ENCODE peak calls at places on chromosomes 5 and 9, in four cellular contexts. I is fibroblast of the aortic adventitia, J is fibroblast of mammary gland, L is RWPE2. R is an unnamed sample.
A peak's percentile ranks its signal among the peaks of the same experiment; 100 is the strongest.

GRCh38 chr9:2180704-2181103 is 165.6 kb downstream of the SMARCA2 start:
- DNase-seq in I (no peak), J (no peak), L (no peak), R (no peak)

GRCh38 chr9:79565245-79565644 is 6.5 kb upstream of the TLE4 start:
- DNase-seq in I (no peak), J (no peak), L (no peak), R (no peak)

GRCh38 chr9:125203259-125203658 is 2.9 kb downstream of the RABEPK start:
- DNase-seq in I (no peak), J (peak; percentile 32), L (no peak), R (no peak)

GRCh38 chr5:140413230-140413629 is 11.6 kb downstream of the ANKHD1 start:
- DNase-seq in I (no peak), J (no peak), L (no peak), R (no peak)

GRCh38 chr9:130579738-130580463 is 524 bp downstream of the FUBP3 start:
- DNase-seq in I (no peak), J (no peak), L (peak; percentile 61), R (no peak)

GRCh38 chr5:99248066-99248465 is 319.3 kb upstream of the CHD1 start:
- DNase-seq in I (no peak), J (no peak), L (no peak), R (no peak)

GRCh38 chr9:129863059-129863690 is 27.9 kb downstream of the USP20 start:
- DNase-seq in I (peak; percentile 60), J (peak; percentile 48), L (peak; percentile 90), R (peak; percentile 83)

GRCh38 chr5:53017383-53017782 is 28.2 kb downstream of the ITGA2 start:
- DNase-seq in I (no peak), J (no peak), L (no peak), R (no peak)

GRCh38 chr5:9498541-9499497 is 47.1 kb downstream of the SEMA5A start:
- DNase-seq in I (peak; percentile 20), J (peak; percentile 42), L (no peak), R (no peak)

GRCh38 chr9:108056805-108057386 is 567.3 kb upstream of the KLF4 start:
- DNase-seq in I (peak; percentile 85), J (peak; percentile 92), L (no peak), R (no peak)

GRCh38 chr5:173321886-173322285 is 6.3 kb downstream of the STC2 start:
- DNase-seq in I (peak; percentile 63), J (peak; percentile 26), L (no peak), R (no peak)

GRCh38 chr9:136848393-136849037 is 694 bp upstream of the PHPT1 start:
- DNase-seq in I (no peak), J (peak; percentile 19), L (no peak), R (no peak)

GRCh38 chr5:83577036-83577636 is 105.6 kb downstream of the VCAN start:
- DNase-seq in I (peak; percentile 90), J (no peak), L (no peak), R (no peak)

GRCh38 chr5:170752257-170753215 is 31.0 kb upstream of the GABRP start:
- DNase-seq in I (no peak), J (no peak), L (no peak), R (no peak)

GRCh38 chr5:161189452-161189851 is 337.4 kb upstream of the ATP10B start:
- DNase-seq in I (no peak), J (no peak), L (no peak), R (no peak)

GRCh38 chr9:134793281-134793680 is 87.3 kb upstream of the FCN2 start:
- DNase-seq in I (no peak), J (no peak), L (no peak), R (no peak)

GRCh38 chr5:173926359-173926758 is 38.2 kb downstream of the CPEB4 start:
- DNase-seq in I (peak; percentile 51), J (peak; percentile 62), L (no peak), R (no peak)

GRCh38 chr5:132074772-132075718 is 1.5 kb downstream of the CSF2 start:
- DNase-seq in I (no peak), J (no peak), L (no peak), R (no peak)

GRCh38 chr9:113644321-113644720 is 180.8 kb downstream of the RGS3 start:
- DNase-seq in I (no peak), J (no peak), L (no peak), R (no peak)

GRCh38 chr9:70021026-70021571 is 22.5 kb upstream of the MAMDC2 start:
- DNase-seq in I (peak; percentile 85), J (peak; percentile 93), L (peak; percentile 92), R (no peak)

GRCh38 chr5:104179057-104179456 is 616.5 kb upstream of the NUDT12 start:
- DNase-seq in I (peak; percentile 70), J (peak; percentile 58), L (no peak), R (no peak)

GRCh38 chr5:170896779-170897178 is 35.0 kb downstream of the RANBP17 start:
- DNase-seq in I (peak; percentile 8), J (peak; percentile 60), L (no peak), R (peak; percentile 58)

GRCh38 chr5:58466939-58467338 is 7.1 kb upstream of the PLK2 start:
- DNase-seq in I (no peak), J (peak; percentile 35), L (no peak), R (no peak)

GRCh38 chr5:62954578-62954977 is 376.0 kb downstream of the LRRC70 start:
- DNase-seq in I (no peak), J (no peak), L (no peak), R (no peak)

GRCh38 chr5:149782018-149782899 is 52.1 kb downstream of the PPARGC1B start:
- DNase-seq in I (peak; percentile 39), J (peak; percentile 28), L (no peak), R (no peak)

GRCh38 chr5:40587284-40587882 is 92.3 kb upstream of the PTGER4 start:
- DNase-seq in I (no peak), J (no peak), L (no peak), R (no peak)

GRCh38 chr9:134826336-134827246 is 54.0 kb upstream of the FCN2 start:
- DNase-seq in I (no peak), J (no peak), L (no peak), R (no peak)

GRCh38 chr5:5314166-5314565 is 108.3 kb upstream of the ICE1 start:
- DNase-seq in I (no peak), J (no peak), L (no peak), R (no peak)

GRCh38 chr9:127308559-127309429 is 44.2 kb downstream of the GARNL3 start:
- DNase-seq in I (peak; percentile 79), J (peak; percentile 67), L (no peak), R (no peak)

GRCh38 chr9:121354770-121355169 is 15.3 kb downstream of the STOM start:
- DNase-seq in I (no peak), J (no peak), L (no peak), R (no peak)

GRCh38 chr9:89234186-89234585 is 55.6 kb upstream of the SHC3 start:
- DNase-seq in I (no peak), J (no peak), L (no peak), R (no peak)
- H3K4me3 ChIP-seq in I (no peak overlapping the region), J (no peak overlapping the region), L (no peak overlapping the region), R (no peak overlapping the region)

DNA sequence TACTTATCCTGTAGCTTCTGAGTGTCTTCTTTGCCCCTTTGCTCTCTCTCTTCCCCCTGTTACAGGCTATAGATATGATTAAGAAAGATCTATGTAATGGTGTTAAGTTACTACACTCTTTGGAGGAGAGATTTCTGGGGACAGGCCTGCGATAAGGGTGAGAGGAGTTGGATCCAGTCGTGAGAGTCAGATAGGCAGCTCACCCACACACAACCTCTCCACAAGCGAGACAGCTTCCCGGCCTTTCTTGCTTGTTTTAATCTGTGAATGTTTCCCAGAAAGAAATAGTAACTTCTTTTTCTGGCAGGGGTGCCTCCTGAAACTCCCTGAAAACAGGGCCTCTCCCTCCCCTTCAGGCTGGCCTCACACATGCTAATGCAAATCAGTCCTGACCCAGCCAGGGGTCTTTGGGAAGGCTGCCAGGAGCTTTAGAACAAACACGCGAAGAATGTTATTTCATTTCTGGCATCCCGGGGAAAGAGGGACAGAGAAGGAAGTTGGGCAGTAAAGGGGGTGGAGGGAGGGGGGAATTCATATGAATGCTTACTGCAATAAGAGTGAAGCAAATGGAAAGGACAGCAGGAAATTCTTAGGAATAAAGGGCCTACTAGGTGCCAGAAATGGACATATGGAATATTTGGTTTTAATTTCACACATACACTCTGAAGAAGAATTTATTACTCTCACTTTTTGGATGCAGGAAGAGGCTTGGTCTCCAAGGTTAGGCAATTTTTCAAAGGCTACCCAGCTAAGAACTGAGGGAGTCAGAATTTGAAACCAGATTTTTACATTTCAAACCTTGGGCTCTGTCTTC is 215.8 kb upstream of the TRIM32 start:
- DNase-seq in I (peak; percentile 95), J (no peak), L (no peak), R (no peak)
- H3K4me3 ChIP-seq in I (no peak overlapping the region), J (no peak overlapping the region), L (no peak overlapping the region), R (no peak overlapping the region)

GRCh38 chr9:93186151-93186715 is 2.3 kb downstream of the WNK2 start:
- DNase-seq in I (no peak), J (no peak), L (no peak), R (no peak)

GRCh38 chr9:93184439-93185221 is 691 bp downstream of the WNK2 start:
- DNase-seq in I (no peak), J (no peak), L (no peak), R (no peak)

GRCh38 chr9:93187047-93187446 is 3.1 kb downstream of the WNK2 start:
- DNase-seq in I (no peak), J (no peak), L (no peak), R (no peak)

GRCh38 chr9:93183663-93184438 is at the start of gene WNK2:
- DNase-seq in I (no peak), J (peak; percentile 4), L (no peak), R (no peak)

DNA sequence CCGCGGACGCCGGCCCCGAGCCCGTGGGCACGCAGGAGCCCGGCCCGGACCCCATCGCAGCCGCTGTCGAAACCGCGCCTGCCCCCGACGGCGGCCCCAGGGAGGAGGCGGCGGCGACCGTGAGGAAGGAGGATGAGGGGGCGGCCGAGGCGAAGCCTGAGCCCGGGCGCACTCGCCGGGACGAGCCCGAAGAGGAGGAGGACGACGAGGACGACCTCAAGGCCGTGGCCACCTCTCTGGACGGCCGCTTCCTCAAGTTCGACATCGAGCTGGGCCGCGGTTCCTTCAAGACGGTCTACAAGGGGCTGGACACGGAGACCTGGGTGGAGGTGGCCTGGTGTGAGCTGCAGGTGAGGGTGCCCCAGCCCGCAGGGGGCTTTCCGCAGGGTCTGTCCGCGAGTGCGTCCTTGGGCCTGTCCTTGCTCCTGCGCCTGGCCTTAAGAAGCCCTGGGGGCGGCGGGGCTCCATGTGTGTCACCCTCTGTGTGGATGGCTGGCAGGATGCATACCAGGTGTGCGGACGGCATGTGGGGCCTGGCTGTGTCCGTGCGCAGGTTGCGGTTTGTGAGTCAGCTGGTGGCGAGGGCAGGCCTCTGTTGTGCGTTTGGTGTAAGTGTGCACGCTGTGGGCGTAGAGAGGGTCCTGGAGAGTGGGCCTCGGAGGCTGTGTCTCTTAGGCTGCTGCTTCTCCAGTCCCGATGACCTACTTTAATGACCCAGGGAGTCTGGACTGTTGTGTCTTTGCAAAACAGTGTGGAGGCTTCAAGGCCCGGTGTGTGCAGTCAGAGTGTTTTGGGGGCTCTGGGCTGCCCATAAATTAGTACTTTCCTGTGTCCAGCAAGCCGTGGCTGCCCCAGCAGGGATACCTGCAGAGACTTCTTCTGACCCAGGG is 1.6 kb downstream of the WNK2 start:
- DNase-seq in I (no peak), J (no peak), L (no peak), R (no peak)
- H3K4me3 ChIP-seq in I (no peak overlapping the region), J (no peak overlapping the region), L (no peak overlapping the region), R (peak overlapping the region; percentile 60)

GRCh38 chr9:26656003-26656940 is 236.3 kb downstream of the CAAP1 start:
- DNase-seq in I (peak; percentile 7), J (peak; percentile 18), L (no peak), R (no peak)
- H3K4me3 ChIP-seq in I (no peak overlapping the region), J (no peak overlapping the region), L (no peak overlapping the region), R (no peak overlapping the region)

R was measured in spleen.